ENCODE peak calls at places on chromosomes 5 and 9, in seven cellular contexts. One of them, this sample, is unnamed.

GRCh38 chr9:86406366-86406765 is 52.2 kb upstream of the TUT7 start:
- DNase-seq in osteocyte: no peak
- DNase-seq in cardiac fibroblast: peak
- DNase-seq in fibroblast of mammary gland: peak
- DNase-seq in astrocyte of the spinal cord: peak
- DNase-seq in MM.1S: no peak
- DNase-seq in fibroblast of lung: peak
- DNase-seq in this sample: peak

GRCh38 chr5:129460951-129461815 is 1.1 kb downstream of the ADAMTS19 start:
- DNase-seq in osteocyte: no peak
- DNase-seq in cardiac fibroblast: peak
- DNase-seq in fibroblast of mammary gland: no peak
- DNase-seq in astrocyte of the spinal cord: peak
- DNase-seq in MM.1S: peak
- DNase-seq in fibroblast of lung: peak
- DNase-seq in this sample: no peak

GRCh38 chr9:120904999-120905793 is 21.4 kb downstream of the TRAF1 start:
- DNase-seq in osteocyte: no peak
- DNase-seq in cardiac fibroblast: no peak
- DNase-seq in fibroblast of mammary gland: no peak
- DNase-seq in astrocyte of the spinal cord: no peak
- DNase-seq in MM.1S: no peak
- DNase-seq in fibroblast of lung: no peak
- DNase-seq in this sample: no peak

GRCh38 chr9:111605041-111605559 is 5.7 kb upstream of the PTGR1 start:
- DNase-seq in osteocyte: no peak
- DNase-seq in cardiac fibroblast: no peak
- DNase-seq in fibroblast of mammary gland: no peak
- DNase-seq in astrocyte of the spinal cord: no peak
- DNase-seq in MM.1S: no peak
- DNase-seq in fibroblast of lung: no peak
- DNase-seq in this sample: no peak

GRCh38 chr5:166909040-166909439 is 1382.4 kb upstream of the WWC1 start:
- DNase-seq in osteocyte: no peak
- DNase-seq in cardiac fibroblast: peak
- DNase-seq in fibroblast of mammary gland: peak
- DNase-seq in astrocyte of the spinal cord: peak
- DNase-seq in MM.1S: no peak
- DNase-seq in fibroblast of lung: peak
- DNase-seq in this sample: no peak

GRCh38 chr5:33608476-33609026 is 167.8 kb downstream of the TARS1 start:
- DNase-seq in osteocyte: no peak
- DNase-seq in cardiac fibroblast: peak
- DNase-seq in fibroblast of mammary gland: peak
- DNase-seq in astrocyte of the spinal cord: peak
- DNase-seq in MM.1S: no peak
- DNase-seq in fibroblast of lung: peak
- DNase-seq in this sample: no peak

GRCh38 chr5:161544350-161544765 is 2.2 kb downstream of the GABRB2 start:
- DNase-seq in osteocyte: no peak
- DNase-seq in cardiac fibroblast: peak
- DNase-seq in fibroblast of mammary gland: peak
- DNase-seq in astrocyte of the spinal cord: peak
- DNase-seq in MM.1S: peak
- DNase-seq in fibroblast of lung: peak
- DNase-seq in this sample: peak

GRCh38 chr5:77631166-77631582 is 7.3 kb downstream of the OTP start:
- DNase-seq in osteocyte: no peak
- DNase-seq in cardiac fibroblast: no peak
- DNase-seq in fibroblast of mammary gland: no peak
- DNase-seq in astrocyte of the spinal cord: no peak
- DNase-seq in MM.1S: peak
- DNase-seq in fibroblast of lung: no peak
- DNase-seq in this sample: no peak

GRCh38 chr5:76199321-76200318 is 116.4 kb downstream of the SV2C start:
- DNase-seq in osteocyte: no peak
- DNase-seq in cardiac fibroblast: no peak
- DNase-seq in fibroblast of mammary gland: no peak
- DNase-seq in astrocyte of the spinal cord: no peak
- DNase-seq in MM.1S: no peak
- DNase-seq in fibroblast of lung: no peak
- DNase-seq in this sample: no peak

GRCh38 chr5:173902334-173902733 is 14.2 kb downstream of the CPEB4 start:
- DNase-seq in osteocyte: no peak
- DNase-seq in cardiac fibroblast: no peak
- DNase-seq in fibroblast of mammary gland: no peak
- DNase-seq in astrocyte of the spinal cord: no peak
- DNase-seq in MM.1S: peak
- DNase-seq in fibroblast of lung: no peak
- DNase-seq in this sample: no peak

GRCh38 chr9:85212887-85213286 is 528.9 kb downstream of the AGTPBP1 start:
- DNase-seq in osteocyte: no peak
- DNase-seq in cardiac fibroblast: peak
- DNase-seq in fibroblast of mammary gland: peak
- DNase-seq in astrocyte of the spinal cord: peak
- DNase-seq in MM.1S: no peak
- DNase-seq in fibroblast of lung: peak
- DNase-seq in this sample: peak

GRCh38 chr5:57650360-57651069 is 167.9 kb upstream of the ACTBL2 start:
- DNase-seq in osteocyte: no peak
- DNase-seq in cardiac fibroblast: peak
- DNase-seq in fibroblast of mammary gland: peak
- DNase-seq in astrocyte of the spinal cord: peak
- DNase-seq in MM.1S: peak
- DNase-seq in fibroblast of lung: peak
- DNase-seq in this sample: peak

GRCh38 chr9:4225291-4226119 is 74.4 kb downstream of the GLIS3 start:
- DNase-seq in osteocyte: no peak
- DNase-seq in cardiac fibroblast: peak
- DNase-seq in fibroblast of mammary gland: peak
- DNase-seq in astrocyte of the spinal cord: peak
- DNase-seq in MM.1S: no peak
- DNase-seq in fibroblast of lung: peak
- DNase-seq in this sample: peak

GRCh38 chr9:101326501-101326900 is 58.3 kb downstream of the BAAT start:
- DNase-seq in osteocyte: no peak
- DNase-seq in cardiac fibroblast: no peak
- DNase-seq in fibroblast of mammary gland: peak
- DNase-seq in astrocyte of the spinal cord: no peak
- DNase-seq in MM.1S: peak
- DNase-seq in fibroblast of lung: peak
- DNase-seq in this sample: no peak

GRCh38 chr9:117411547-117411946 is 3.3 kb downstream of the ASTN2 start:
- DNase-seq in osteocyte: no peak
- DNase-seq in cardiac fibroblast: peak
- DNase-seq in fibroblast of mammary gland: peak
- DNase-seq in astrocyte of the spinal cord: no peak
- DNase-seq in MM.1S: peak
- DNase-seq in fibroblast of lung: peak
- DNase-seq in this sample: no peak

GRCh38 chr5:174951151-174951780 is 226.9 kb downstream of the MSX2 start:
- DNase-seq in osteocyte: no peak
- DNase-seq in cardiac fibroblast: peak
- DNase-seq in fibroblast of mammary gland: peak
- DNase-seq in astrocyte of the spinal cord: peak
- DNase-seq in MM.1S: peak
- DNase-seq in fibroblast of lung: peak
- DNase-seq in this sample: peak

GRCh38 chr9:98057095-98057799 is 715 bp downstream of the NANS start:
- DNase-seq in osteocyte: no peak
- DNase-seq in cardiac fibroblast: peak
- DNase-seq in fibroblast of mammary gland: peak
- DNase-seq in astrocyte of the spinal cord: no peak
- DNase-seq in MM.1S: peak
- DNase-seq in fibroblast of lung: peak
- DNase-seq in this sample: no peak

GRCh38 chr5:122933926-122934325 is 88.5 kb downstream of the SNX24 start:
- DNase-seq in osteocyte: no peak
- DNase-seq in cardiac fibroblast: no peak
- DNase-seq in fibroblast of mammary gland: no peak
- DNase-seq in astrocyte of the spinal cord: no peak
- DNase-seq in MM.1S: no peak
- DNase-seq in fibroblast of lung: no peak
- DNase-seq in this sample: no peak

GRCh38 chr5:125083932-125084331 is 337.5 kb upstream of the ZNF608 start:
- DNase-seq in osteocyte: no peak
- DNase-seq in cardiac fibroblast: peak
- DNase-seq in fibroblast of mammary gland: peak
- DNase-seq in astrocyte of the spinal cord: peak
- DNase-seq in MM.1S: no peak
- DNase-seq in fibroblast of lung: peak
- DNase-seq in this sample: peak

GRCh38 chr9:107548298-107549142 is 59.0 kb upstream of the KLF4 start:
- DNase-seq in osteocyte: no peak
- DNase-seq in cardiac fibroblast: peak
- DNase-seq in fibroblast of mammary gland: peak
- DNase-seq in astrocyte of the spinal cord: peak
- DNase-seq in MM.1S: no peak
- DNase-seq in fibroblast of lung: peak
- DNase-seq in this sample: peak

GRCh38 chr9:121261107-121261460 is 6.9 kb upstream of the GSN start:
- DNase-seq in osteocyte: no peak
- DNase-seq in cardiac fibroblast: peak
- DNase-seq in fibroblast of mammary gland: peak
- DNase-seq in astrocyte of the spinal cord: no peak
- DNase-seq in MM.1S: no peak
- DNase-seq in fibroblast of lung: peak
- DNase-seq in this sample: no peak

GRCh38 chr9:136718463-136719211 is 6.3 kb downstream of the DIPK1B start:
- DNase-seq in osteocyte: no peak
- DNase-seq in cardiac fibroblast: no peak
- DNase-seq in fibroblast of mammary gland: no peak
- DNase-seq in astrocyte of the spinal cord: no peak
- DNase-seq in MM.1S: no peak
- DNase-seq in fibroblast of lung: no peak
- DNase-seq in this sample: no peak

GRCh38 chr5:65880673-65881072 is 45.7 kb upstream of the ERBIN start:
- DNase-seq in osteocyte: no peak
- DNase-seq in cardiac fibroblast: no peak
- DNase-seq in fibroblast of mammary gland: peak
- DNase-seq in astrocyte of the spinal cord: no peak
- DNase-seq in MM.1S: no peak
- DNase-seq in fibroblast of lung: no peak
- DNase-seq in this sample: no peak

GRCh38 chr5:140242099-140242498 is 60.8 kb downstream of the PFDN1 start:
- DNase-seq in osteocyte: no peak
- DNase-seq in cardiac fibroblast: no peak
- DNase-seq in fibroblast of mammary gland: peak
- DNase-seq in astrocyte of the spinal cord: no peak
- DNase-seq in MM.1S: no peak
- DNase-seq in fibroblast of lung: no peak
- DNase-seq in this sample: no peak
- TF ChIP-seq CTCF in osteocyte: no peak
- TF ChIP-seq CTCF in cardiac fibroblast: peak
- TF ChIP-seq CTCF in fibroblast of mammary gland: peak
- TF ChIP-seq CTCF in astrocyte of the spinal cord: no peak
- TF ChIP-seq CTCF in MM.1S: no peak
- TF ChIP-seq CTCF in fibroblast of lung: no peak
- TF ChIP-seq CTCF in this sample: no peak

GRCh38 chr5:163260961-163261360 is 176.4 kb upstream of the CCNG1 start:
- DNase-seq in osteocyte: no peak
- DNase-seq in cardiac fibroblast: no peak
- DNase-seq in fibroblast of mammary gland: no peak
- DNase-seq in astrocyte of the spinal cord: no peak
- DNase-seq in MM.1S: no peak
- DNase-seq in fibroblast of lung: no peak
- DNase-seq in this sample: no peak
- TF ChIP-seq CTCF in osteocyte: no peak
- TF ChIP-seq CTCF in cardiac fibroblast: no peak
- TF ChIP-seq CTCF in fibroblast of mammary gland: no peak
- TF ChIP-seq CTCF in astrocyte of the spinal cord: no peak
- TF ChIP-seq CTCF in MM.1S: no peak
- TF ChIP-seq CTCF in fibroblast of lung: no peak
- TF ChIP-seq CTCF in this sample: no peak

DNA sequence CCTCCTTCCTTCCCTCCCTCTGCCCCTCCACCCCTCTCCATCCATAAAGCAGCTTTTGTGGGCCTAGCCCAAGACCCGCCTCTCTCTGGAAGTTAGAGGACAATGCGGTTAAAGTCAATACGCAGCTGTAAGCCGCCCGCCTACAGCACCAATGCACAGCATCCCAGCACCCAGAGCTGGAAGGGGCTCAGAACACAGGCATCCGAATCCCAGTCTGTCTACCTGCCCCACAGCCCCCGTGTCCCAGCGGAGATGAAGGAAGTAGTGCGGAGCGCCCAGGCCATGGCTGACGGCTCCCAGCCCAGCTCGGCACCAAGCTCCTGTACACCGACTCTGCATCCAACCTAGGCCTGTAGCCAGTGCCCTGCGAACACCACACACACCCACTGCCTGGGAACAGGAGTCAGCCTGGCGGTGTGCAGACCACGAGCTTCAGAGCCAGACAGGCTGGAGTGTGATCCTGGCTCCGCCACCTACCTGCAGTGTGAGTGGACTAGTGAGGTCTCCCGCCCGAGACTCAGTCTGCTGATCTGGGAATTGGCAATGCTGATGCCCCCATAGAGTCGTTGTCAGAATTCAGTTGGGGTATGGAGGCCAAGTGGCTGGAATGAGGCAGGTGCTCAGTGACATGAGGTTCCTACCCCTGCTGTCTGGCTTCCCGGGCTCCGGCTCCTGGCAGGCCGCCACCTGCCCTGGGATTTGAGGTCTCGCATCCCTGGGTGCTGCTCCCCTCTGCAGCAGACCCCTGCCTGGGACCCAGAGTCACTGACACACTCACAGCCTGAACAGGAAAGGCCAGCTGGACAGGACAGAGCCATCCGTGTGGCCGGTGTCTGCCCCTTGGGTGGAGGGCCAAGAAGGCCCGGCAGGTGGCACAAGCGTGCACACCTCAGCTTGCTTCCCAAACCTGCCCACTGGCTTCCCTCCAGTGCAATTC is 45.1 kb upstream of the RNF130 start:
- DNase-seq in osteocyte: no peak
- DNase-seq in cardiac fibroblast: no peak
- DNase-seq in fibroblast of mammary gland: no peak
- DNase-seq in astrocyte of the spinal cord: no peak
- DNase-seq in MM.1S: no peak
- DNase-seq in fibroblast of lung: no peak
- DNase-seq in this sample: no peak
- TF ChIP-seq CTCF in osteocyte: no peak
- TF ChIP-seq CTCF in cardiac fibroblast: no peak
- TF ChIP-seq CTCF in fibroblast of mammary gland: no peak
- TF ChIP-seq CTCF in astrocyte of the spinal cord: no peak
- TF ChIP-seq CTCF in MM.1S: peak
- TF ChIP-seq CTCF in fibroblast of lung: no peak
- TF ChIP-seq CTCF in this sample: no peak

DNA sequence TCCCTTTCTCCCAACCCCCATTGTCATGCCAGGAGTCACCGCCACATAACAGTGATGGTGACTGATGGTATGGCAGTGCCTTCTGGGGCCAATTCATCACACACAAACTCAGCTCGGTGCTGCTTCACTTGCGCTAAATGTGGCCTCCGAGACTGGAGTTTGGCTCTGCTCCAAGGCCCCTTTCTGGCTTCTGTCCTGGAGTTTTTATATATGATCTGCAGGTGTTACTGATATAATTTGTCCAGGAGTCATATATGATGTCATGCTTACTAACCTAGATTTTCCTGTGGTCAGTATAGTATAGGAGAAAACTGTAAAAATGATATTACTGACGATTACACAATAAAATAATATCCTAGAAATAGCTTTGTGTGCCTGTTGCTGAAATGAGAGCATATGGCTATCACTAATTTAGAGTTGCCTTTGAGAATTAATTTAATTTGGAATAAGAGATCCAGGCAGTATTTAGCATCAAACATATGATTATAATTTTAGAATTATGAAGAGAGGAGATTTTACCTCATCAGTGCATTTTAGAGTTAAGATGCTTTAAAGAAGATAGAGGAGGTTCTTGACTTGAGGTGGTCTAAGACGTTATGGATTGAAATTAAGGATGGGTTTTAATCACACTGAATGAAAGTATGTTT is 334.1 kb upstream of the CD180 start:
- DNase-seq in osteocyte: no peak
- DNase-seq in cardiac fibroblast: no peak
- DNase-seq in fibroblast of mammary gland: no peak
- DNase-seq in astrocyte of the spinal cord: no peak
- DNase-seq in MM.1S: no peak
- DNase-seq in fibroblast of lung: peak
- DNase-seq in this sample: no peak
- TF ChIP-seq CTCF in osteocyte: no peak
- TF ChIP-seq CTCF in cardiac fibroblast: no peak
- TF ChIP-seq CTCF in fibroblast of mammary gland: no peak
- TF ChIP-seq CTCF in astrocyte of the spinal cord: no peak
- TF ChIP-seq CTCF in MM.1S: no peak
- TF ChIP-seq CTCF in fibroblast of lung: no peak
- TF ChIP-seq CTCF in this sample: no peak

This sample was measured in HFFc6.